ENCODE peak calls at places on chromosome 10, in five cellular contexts. U is pons; W is H9; N is activated naive CD4-positive, alpha-beta T cell treated with anti-CD3 and anti-CD28 coated beads for 36 hours; V is NCI-H524. P is an unnamed sample.

GRCh38 chr10:7193369-7193768 is 217.5 kb downstream of the SFMBT2 start:
- DNase-seq in U (no peak), W (no peak), N (peak; percentile 71), V (no peak), P (no peak)

GRCh38 chr10:58919927-58920654 is 256.4 kb upstream of the PHYHIPL start:
- DNase-seq in U (no peak), W (no peak), N (no peak), V (no peak), P (no peak)

GRCh38 chr10:58991842-58992241 is 184.6 kb upstream of the PHYHIPL start:
- DNase-seq in U (no peak), W (no peak), N (no peak), V (no peak), P (no peak)

GRCh38 chr10:52004342-52004949 is 305.1 kb upstream of the CSTF2T start:
- DNase-seq in U (peak; percentile 53), W (no peak), N (no peak), V (no peak), P (no peak)

GRCh38 chr10:132803595-132804210 is 17.8 kb upstream of the NKX6-2 start:
- DNase-seq in U (no peak), W (no peak), N (no peak), V (no peak), P (no peak)

GRCh38 chr10:87531908-87532622 is 27.4 kb downstream of the MINPP1 start:
- DNase-seq in U (peak; percentile 12), W (no peak), N (no peak), V (no peak), P (no peak)

GRCh38 chr10:101834341-101834740 is 9.3 kb downstream of the KCNIP2 start:
- DNase-seq in U (no peak), W (no peak), N (no peak), V (no peak), P (peak; percentile 92)

GRCh38 chr10:103916254-103916653 is 1.7 kb downstream of the STN1 start:
- DNase-seq in U (no peak), W (no peak), N (no peak), V (no peak), P (no peak)

GRCh38 chr10:11824376-11824775 is 1.2 kb downstream of the PROSER2 start:
- DNase-seq in U (no peak), W (no peak), N (no peak), V (no peak), P (no peak)

GRCh38 chr10:132865236-132865635 is 77.1 kb downstream of the CFAP46 start:
- DNase-seq in U (no peak), W (peak; percentile 28), N (no peak), V (no peak), P (no peak)

GRCh38 chr10:103153765-103154197 is 39.3 kb downstream of the NT5C2 start:
- DNase-seq in U (peak; percentile 23), W (no peak), N (no peak), V (no peak), P (no peak)

P was measured in CMK.